ENCODE peak calls at places on chromosomes 4 and X, in nine cellular contexts. Y is LHCN-M2; I is NCI-H524; N is activated naive CD8-positive, alpha-beta T cell treated with anti-CD3 and anti-CD28 coated beads, Interleukin-2, amount 10 ng/mL, durations not matched to agents 7 days and 5 days; B is nucleus accumbens; O is caudate nucleus; K is lower lobe of right lung; L is anterior cingulate cortex; Q is right lobe of liver. X is an unnamed sample.

GRCh38 chrX:24899391-24899790 is 116.4 kb downstream of the ARX start:
- DNase-seq in Y (no peak), I (no peak), N (no peak), B (no peak), O (no peak), K (no peak), L (no peak), Q (no peak), X (no peak)

GRCh38 chrX:9873952-9874351 is 87.7 kb downstream of the SHROOM2 start:
- DNase-seq in Y (peak; percentile 22), I (peak; percentile 72), N (peak; percentile 30), B (peak; percentile 9), O (peak; percentile 11), K (peak; percentile 55), L (no peak), Q (no peak), X (peak; percentile 39)

GRCh38 chrX:136910565-136911040 is 30.1 kb upstream of the RBMX start:
- DNase-seq in Y (no peak), I (no peak), N (no peak), B (no peak), O (no peak), K (no peak), L (no peak), Q (no peak), X (no peak)

GRCh38 chr4:78627966-78628678 is 76.6 kb downstream of the ANXA3 start:
- DNase-seq in Y (no peak), I (no peak), N (no peak), B (no peak), O (no peak), K (no peak), L (no peak), Q (no peak), X (no peak)

GRCh38 chrX:122703762-122704161 is 480.3 kb upstream of the GRIA3 start:
- DNase-seq in Y (no peak), I (no peak), N (no peak), B (no peak), O (no peak), K (no peak), L (no peak), Q (no peak), X (no peak)

GRCh38 chr4:53173576-53173975 is 192.3 kb downstream of the SCFD2 start:
- DNase-seq in Y (no peak), I (no peak), N (no peak), B (no peak), O (no peak), K (no peak), L (no peak), Q (no peak), X (no peak)

GRCh38 chr4:185580699-185581098 is 45.4 kb upstream of the PDLIM3 start:
- DNase-seq in Y (no peak), I (no peak), N (no peak), B (no peak), O (no peak), K (no peak), L (no peak), Q (no peak), X (no peak)

GRCh38 chrX:53714580-53715335 is 28.2 kb upstream of the HUWE1 start:
- DNase-seq in Y (no peak), I (no peak), N (peak; percentile 56), B (no peak), O (no peak), K (peak; percentile 53), L (no peak), Q (no peak), X (no peak)

GRCh38 chr4:5474756-5475155 is 233.6 kb downstream of the EVC2 start:
- DNase-seq in Y (no peak), I (no peak), N (no peak), B (no peak), O (no peak), K (no peak), L (no peak), Q (no peak), X (no peak)

GRCh38 chr4:7635435-7635834 is 200.7 kb upstream of the PSAPL1 start:
- DNase-seq in Y (no peak), I (no peak), N (no peak), B (no peak), O (no peak), K (no peak), L (no peak), Q (no peak), X (no peak)

GRCh38 chrX:9535101-9535500 is 70.2 kb downstream of the TBL1X start:
- DNase-seq in Y (no peak), I (no peak), N (no peak), B (no peak), O (no peak), K (no peak), L (no peak), Q (no peak), X (no peak)

GRCh38 chrX:123331349-123331748 is 147.3 kb downstream of the GRIA3 start:
- DNase-seq in Y (no peak), I (no peak), N (no peak), B (no peak), O (no peak), K (no peak), L (no peak), Q (no peak), X (no peak)

GRCh38 chr4:80307183-80307735 is 28.3 kb upstream of the CFAP299 start:
- DNase-seq in Y (peak; percentile 54), I (no peak), N (no peak), B (no peak), O (no peak), K (no peak), L (no peak), Q (no peak), X (no peak)

GRCh38 chr4:144634978-144635747 is 10.8 kb upstream of the HHIP start:
- DNase-seq in Y (no peak), I (no peak), N (no peak), B (no peak), O (no peak), K (no peak), L (no peak), Q (no peak), X (no peak)

GRCh38 chrX:1531106-1531890 is 5.7 kb downstream of the P2RY8 start:
- DNase-seq in Y (no peak), I (no peak), N (no peak), B (no peak), O (no peak), K (no peak), L (no peak), Q (no peak), X (no peak)

GRCh38 chrX:3461824-3462508 is 115.5 kb upstream of the MXRA5 start:
- DNase-seq in Y (no peak), I (no peak), N (no peak), B (no peak), O (no peak), K (no peak), L (no peak), Q (no peak), X (no peak)

GRCh38 chrX:140157611-140158010 is 192.3 kb upstream of the CXorf66 start:
- DNase-seq in Y (peak; percentile 70), I (no peak), N (no peak), B (no peak), O (no peak), K (no peak), L (no peak), Q (no peak), X (no peak)

GRCh38 chr4:89497517-89498308 is 190.1 kb upstream of the GPRIN3 start:
- DNase-seq in Y (no peak), I (no peak), N (no peak), B (no peak), O (no peak), K (no peak), L (no peak), Q (no peak), X (no peak)

GRCh38 chr4:69568787-69569186 is 70.7 kb downstream of the UGT2A2 start:
- DNase-seq in Y (no peak), I (no peak), N (no peak), B (no peak), O (no peak), K (no peak), L (no peak), Q (no peak), X (no peak)

GRCh38 chr4:123398151-123398802 is 1.7 kb downstream of the SPRY1 start:
- DNase-seq in Y (peak; percentile 54), I (no peak), N (peak; percentile 91), B (peak; percentile 43), O (peak; percentile 72), K (peak; percentile 84), L (peak; percentile 7), Q (peak; percentile 81), X (peak; percentile 56)

GRCh38 chrX:104482757-104483156 is 83.2 kb upstream of the IL1RAPL2 start:
- DNase-seq in Y (no peak), I (no peak), N (no peak), B (no peak), O (no peak), K (no peak), L (no peak), Q (no peak), X (no peak)

X was measured in occipital lobe.